ENCODE peak calls at places on chromosome 7, in five cellular contexts. U, Q, S, E and R are unnamed samples.

GRCh38 chr7:88312061-88312663 is 5.5 kb upstream of the STEAP4 start:
- DNase-seq in U (peak), Q (no peak), S (peak), E (no peak), R (no peak)

GRCh38 chr7:75879771-75880184 is 944 bp downstream of the RHBDD2 start:
- DNase-seq in U (peak), Q (no peak), S (no peak), E (no peak), R (no peak)

GRCh38 chr7:81175291-81175942 is 256.6 kb upstream of the SEMA3C start:
- DNase-seq in U (no peak), Q (no peak), S (no peak), E (no peak), R (no peak)

GRCh38 chr7:78970440-78970916 is 483.0 kb downstream of the MAGI2 start:
- DNase-seq in U (no peak), Q (no peak), S (no peak), E (peak), R (no peak)

GRCh38 chr7:112411186-112411795 is 39.0 kb upstream of the IFRD1 start:
- DNase-seq in U (peak), Q (no peak), S (peak), E (no peak), R (no peak)

GRCh38 chr7:112707655-112708054 is 82.5 kb downstream of the TMEM168 start:
- DNase-seq in U (no peak), Q (no peak), S (no peak), E (no peak), R (no peak)

GRCh38 chr7:979886-980571 is 3.0 kb upstream of the CYP2W1 start:
- DNase-seq in U (no peak), Q (no peak), S (no peak), E (no peak), R (no peak)

GRCh38 chr7:104945599-104945956 is 68.4 kb upstream of the KMT2E start:
- DNase-seq in U (no peak), Q (no peak), S (no peak), E (no peak), R (no peak)

GRCh38 chr7:79352323-79352722 is 101.1 kb downstream of the MAGI2 start:
- DNase-seq in U (peak), Q (no peak), S (no peak), E (no peak), R (no peak)

GRCh38 chr7:43405948-43406347 is 177.0 kb upstream of the STK17A start:
- DNase-seq in U (no peak), Q (no peak), S (no peak), E (no peak), R (no peak)

GRCh38 chr7:70479153-70480021 is 652.6 kb upstream of the GALNT17 start:
- DNase-seq in U (no peak), Q (no peak), S (no peak), E (no peak), R (no peak)

GRCh38 chr7:154853063-154853726 is 149.7 kb downstream of the PAXIP1 start:
- DNase-seq in U (no peak), Q (no peak), S (peak), E (no peak), R (no peak)

GRCh38 chr7:157701395-157701794 is 364.6 kb downstream of the DNAJB6 start:
- DNase-seq in U (no peak), Q (no peak), S (no peak), E (no peak), R (no peak)

GRCh38 chr7:91079491-91079890 is 184.7 kb upstream of the FZD1 start:
- DNase-seq in U (peak), Q (no peak), S (no peak), E (no peak), R (no peak)

GRCh38 chr7:96219382-96220130 is 102.3 kb downstream of the SLC25A13 start:
- DNase-seq in U (peak), Q (no peak), S (no peak), E (no peak), R (no peak)

GRCh38 chr7:90580051-90580450 is 16.1 kb upstream of the CDK14 start:
- DNase-seq in U (no peak), Q (no peak), S (no peak), E (no peak), R (no peak)

GRCh38 chr7:149285581-149285975 is 23.6 kb downstream of the ZNF783 start:
- DNase-seq in U (peak), Q (no peak), S (peak), E (no peak), R (no peak)

GRCh38 chr7:88758355-88759215 is 915 bp upstream of the ZNF804B start:
- DNase-seq in U (peak), Q (no peak), S (no peak), E (no peak), R (no peak)

GRCh38 chr7:16055263-16055976 is 365.9 kb downstream of the CRPPA start:
- DNase-seq in U (no peak), Q (no peak), S (no peak), E (no peak), R (no peak)

GRCh38 chr7:36604801-36605200 is 119.5 kb downstream of the AOAH start:
- DNase-seq in U (no peak), Q (no peak), S (no peak), E (no peak), R (no peak)

GRCh38 chr7:24718977-24719491 is 38.2 kb downstream of the GSDME start:
- DNase-seq in U (no peak), Q (no peak), S (no peak), E (no peak), R (no peak)

GRCh38 chr7:118352854-118353453 is 128.4 kb downstream of the ANKRD7 start:
- DNase-seq in U (peak), Q (no peak), S (no peak), E (no peak), R (no peak)

GRCh38 chr7:111049971-111050680 is 40.8 kb upstream of the LRRN3 start:
- DNase-seq in U (no peak), Q (no peak), S (no peak), E (no peak), R (no peak)

GRCh38 chr7:24825931-24826661 is 68.8 kb upstream of the GSDME start:
- DNase-seq in U (peak), Q (no peak), S (peak), E (no peak), R (no peak)

GRCh38 chr7:157513162-157513621 is 176.4 kb downstream of the DNAJB6 start:
- DNase-seq in U (no peak), Q (no peak), S (no peak), E (no peak), R (peak)

GRCh38 chr7:146136357-146136875 is 19.8 kb downstream of the CNTNAP2 start:
- DNase-seq in U (no peak), Q (no peak), S (no peak), E (no peak), R (no peak)

GRCh38 chr7:142809671-142810070 is 38.9 kb downstream of the PRSS2 start:
- DNase-seq in U (no peak), Q (no peak), S (no peak), E (no peak), R (no peak)

GRCh38 chr7:1449951-1450350 is 9.3 kb downstream of the MICALL2 start:
- DNase-seq in U (no peak), Q (no peak), S (no peak), E (no peak), R (no peak)

GRCh38 chr7:3095046-3095445 is 51.4 kb upstream of the CARD11 start:
- DNase-seq in U (no peak), Q (peak), S (peak), E (no peak), R (peak)
- TF ChIP-seq CTCF in U (no peak), Q (no peak), S (no peak), E (no peak), R (no peak)

DNA sequence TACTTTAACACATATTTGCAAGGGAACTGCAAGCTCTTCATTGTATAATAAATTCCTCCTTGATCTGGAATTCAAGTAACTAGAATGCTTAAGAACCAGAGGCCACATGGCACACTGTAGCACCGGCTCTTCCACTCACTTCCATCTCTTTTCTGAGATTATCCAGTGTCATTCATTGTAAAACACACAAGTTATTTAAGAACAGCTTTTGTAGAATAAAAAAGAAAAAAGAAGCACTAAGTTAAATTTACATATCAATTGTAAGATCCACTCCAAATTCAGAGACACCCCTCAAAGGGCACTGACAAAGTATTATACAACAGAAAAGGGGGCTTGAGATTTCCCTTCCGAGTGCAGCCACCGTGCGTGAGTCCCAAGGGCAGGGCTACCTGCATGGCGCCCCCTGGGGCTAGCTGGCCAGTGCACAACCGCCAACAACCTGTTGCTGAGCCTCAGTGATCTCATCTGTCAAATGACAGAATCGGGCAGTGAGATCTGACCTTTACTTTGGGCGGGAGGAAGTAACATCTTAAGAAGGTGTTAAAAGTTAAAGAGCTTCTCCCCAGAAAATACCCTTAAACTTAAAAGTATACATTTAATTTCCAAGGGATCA is 12.5 kb downstream of the GLI3 start:
- DNase-seq in U (no peak), Q (no peak), S (no peak), E (no peak), R (no peak)
- TF ChIP-seq CTCF in U (no peak), Q (no peak), S (no peak), E (no peak), R (no peak)

GRCh38 chr7:151408839-151409554 is 841 bp downstream of the WDR86 start:
- DNase-seq in U (peak), Q (peak), S (peak), E (no peak), R (peak)

GRCh38 chr7:151408498-151408838 is 1.4 kb downstream of the WDR86 start:
- DNase-seq in U (no peak), Q (no peak), S (no peak), E (no peak), R (no peak)

GRCh38 chr7:151410405-151411390 is 860 bp upstream of the WDR86 start:
- DNase-seq in U (no peak), Q (no peak), S (no peak), E (no peak), R (peak)

GRCh38 chr7:151411551-151411950 is 1.7 kb upstream of the WDR86 start:
- DNase-seq in U (no peak), Q (no peak), S (no peak), E (no peak), R (no peak)

DNA sequence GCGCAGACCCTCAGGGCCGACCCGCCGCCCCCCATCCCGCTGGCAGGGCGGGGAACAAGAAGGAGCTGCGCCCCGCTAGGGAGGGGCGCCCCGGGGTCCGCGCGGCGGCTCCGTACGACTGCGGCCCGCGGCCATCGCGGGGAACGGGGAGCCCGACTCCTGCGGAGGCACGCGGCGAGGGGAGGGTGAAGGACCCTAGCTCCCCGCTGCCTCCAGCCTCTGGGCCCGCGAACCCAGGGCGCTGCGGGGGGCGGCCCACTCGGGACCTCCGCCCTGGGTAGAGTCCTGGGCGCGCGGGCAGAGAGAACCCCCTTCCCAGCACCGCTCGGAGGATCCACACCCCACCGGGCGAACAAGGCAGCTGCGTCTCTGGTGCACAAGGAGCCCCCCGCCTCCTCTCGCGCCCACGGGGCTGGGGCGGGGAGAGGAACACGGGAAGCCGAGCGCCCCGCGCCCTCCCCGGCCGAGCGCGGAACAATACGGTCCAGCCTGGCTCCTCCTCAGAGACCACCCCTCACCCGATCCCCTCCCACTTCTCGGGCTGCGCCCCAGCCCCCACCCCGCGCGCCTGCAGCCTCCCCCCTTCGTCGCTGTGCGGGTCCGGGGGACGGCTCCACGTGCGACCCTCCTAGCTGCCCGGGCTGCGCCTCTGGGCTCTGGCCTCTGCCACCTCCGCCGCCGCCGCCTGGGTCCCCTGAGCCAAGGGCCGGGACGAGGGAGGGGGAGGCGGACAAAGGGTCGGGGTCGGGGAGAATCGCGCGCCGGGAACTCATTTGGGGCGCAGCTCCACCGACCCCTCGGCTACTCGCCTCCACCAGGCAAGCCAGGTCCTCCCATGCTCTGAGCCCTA is at the start of gene WDR86:
- DNase-seq in U (no peak), Q (no peak), S (no peak), E (no peak), R (no peak)
- TF ChIP-seq CTCF in U (no peak), Q (no peak), S (no peak), E (no peak), R (no peak)

DNA sequence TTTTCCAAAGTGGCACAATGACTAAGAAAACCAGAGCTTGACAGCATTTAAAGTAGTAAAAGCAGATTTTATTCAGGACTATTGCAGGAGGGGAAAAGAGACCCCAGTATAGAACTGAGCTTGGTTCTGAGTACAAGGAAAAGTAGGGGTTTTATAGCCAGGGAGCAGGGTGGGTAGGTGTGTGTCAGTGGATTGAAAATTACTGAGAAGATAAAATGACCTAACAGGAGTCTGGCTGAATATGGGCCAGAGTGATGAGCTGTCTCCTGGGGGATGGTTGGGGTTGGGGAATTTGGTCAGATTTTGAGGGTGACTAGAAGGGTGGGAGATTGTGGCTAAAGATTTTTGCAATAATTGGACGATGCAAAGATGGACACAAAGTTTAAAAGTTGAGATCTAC is 114.0 kb downstream of the ST7 start:
- DNase-seq in U (no peak), Q (no peak), S (no peak), E (no peak), R (no peak)
- TF ChIP-seq CTCF in U (no peak), Q (no peak), S (no peak), E (no peak), R (no peak)

GRCh38 chr7:30911561-30911969 is at the start of gene AQP1:
- DNase-seq in U (peak), Q (no peak), S (peak), E (no peak), R (no peak)
- TF ChIP-seq CTCF in U (no peak), Q (no peak), S (no peak), E (no peak), R (no peak)

GRCh38 chr7:72035275-72035674 is 376.9 kb downstream of the CALN1 start:
- DNase-seq in U (no peak), Q (no peak), S (no peak), E (no peak), R (no peak)
- TF ChIP-seq CTCF in U (no peak), Q (no peak), S (no peak), E (no peak), R (no peak)

GRCh38 chr7:135210818-135211178 is 528 bp downstream of the WDR91 start:
- DNase-seq in U (peak), Q (no peak), S (no peak), E (no peak), R (no peak)

GRCh38 chr7:135208417-135208793 is 2.9 kb downstream of the WDR91 start:
- DNase-seq in U (no peak), Q (no peak), S (no peak), E (no peak), R (no peak)

GRCh38 chr7:135213831-135214230 is 2.5 kb upstream of the WDR91 start:
- DNase-seq in U (no peak), Q (no peak), S (no peak), E (no peak), R (no peak)

GRCh38 chr7:135209225-135209834 is 2.0 kb downstream of the WDR91 start:
- DNase-seq in U (no peak), Q (no peak), S (no peak), E (no peak), R (no peak)

DNA sequence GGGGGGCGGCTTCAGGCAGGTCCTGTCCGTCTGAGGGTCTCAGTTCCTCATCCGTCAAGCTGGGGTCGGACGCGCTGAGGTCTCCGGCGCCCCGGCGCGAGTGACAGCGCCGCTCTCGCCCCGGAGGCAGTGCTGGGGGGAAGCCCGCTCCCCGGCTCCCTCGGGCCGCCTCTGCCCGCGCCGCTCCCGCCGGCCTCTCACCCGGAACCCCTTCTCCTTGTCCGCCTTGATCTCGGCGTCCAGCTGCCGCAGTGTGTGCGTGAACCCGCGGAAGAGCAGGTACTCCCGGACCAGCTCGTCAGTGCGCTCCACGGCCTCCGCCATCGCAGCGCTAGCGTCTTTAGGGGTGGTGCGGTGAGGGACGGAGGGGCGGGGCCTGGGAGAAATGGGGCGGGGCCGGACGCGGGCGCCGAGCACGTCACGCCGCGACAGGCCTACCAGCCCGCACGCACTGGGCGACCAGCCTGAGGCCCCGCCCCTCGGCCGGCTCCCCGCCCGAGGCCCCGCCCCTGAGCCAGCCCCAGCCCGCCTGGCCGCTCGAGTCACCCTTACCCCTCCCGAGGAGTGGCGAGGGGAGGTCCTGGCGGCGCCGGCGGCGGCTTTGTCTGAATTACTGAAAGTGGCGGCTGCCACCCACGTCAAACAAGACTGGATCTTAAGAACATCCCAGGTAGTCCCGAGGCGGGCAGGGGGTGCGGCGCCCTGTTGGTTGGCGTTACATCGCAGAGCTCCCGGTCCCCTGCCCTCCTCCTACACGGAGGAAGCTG is at the start of gene WDR91:
- DNase-seq in U (peak), Q (peak), S (peak), E (peak), R (peak)
- TF ChIP-seq CTCF in U (no peak), Q (no peak), S (no peak), E (no peak), R (no peak)

DNA sequence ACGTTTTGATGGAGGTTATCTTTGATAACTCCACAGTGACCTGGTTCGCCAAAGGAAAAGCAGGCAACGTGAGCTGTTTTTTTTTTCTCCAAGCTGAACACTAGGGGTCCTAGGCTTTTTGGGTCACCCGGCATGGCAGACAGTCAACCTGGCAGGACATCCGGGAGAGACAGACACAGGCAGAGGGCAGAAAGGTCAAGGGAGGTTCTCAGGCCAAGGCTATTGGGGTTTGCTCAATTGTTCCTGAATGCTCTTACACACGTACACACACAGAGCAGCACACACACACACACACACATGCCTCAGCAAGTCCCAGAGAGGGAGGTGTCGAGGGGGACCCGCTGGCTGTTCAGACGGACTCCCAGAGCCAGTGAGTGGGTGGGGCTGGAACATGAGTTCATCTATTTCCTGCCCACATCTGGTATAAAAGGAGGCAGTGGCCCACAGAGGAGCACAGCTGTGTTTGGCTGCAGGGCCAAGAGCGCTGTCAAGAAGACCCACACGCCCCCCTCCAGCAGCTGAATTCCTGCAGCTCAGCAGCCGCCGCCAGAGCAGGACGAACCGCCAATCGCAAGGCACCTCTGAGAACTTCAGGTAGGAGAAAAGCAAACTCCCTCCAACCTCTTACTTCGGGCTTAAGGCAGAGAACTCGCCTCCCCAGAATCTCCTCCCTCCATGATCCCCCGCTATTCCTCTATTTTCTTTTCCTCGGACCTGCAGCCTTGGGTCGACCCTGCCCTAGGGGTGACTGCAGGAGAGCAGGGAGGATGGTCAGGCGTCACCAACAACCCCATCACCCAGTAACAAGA is at the start of gene SERPINE1:
- DNase-seq in U (peak), Q (peak), S (peak), E (peak), R (peak)
- TF ChIP-seq CTCF in U (peak), Q (no peak), S (no peak), E (peak), R (no peak)